ENCODE peak calls at places on chromosomes 4 and X, in seven cellular contexts. One of them, this sample, is unnamed.

GRCh38 chrX:15416133-15416993 is 32.1 kb upstream of the VEGFD start:
- DNase-seq in HEK293T: no peak
- DNase-seq in stimulated activated CD4-positive, alpha-beta T cell treated with anti-CD3 and anti-CD28 coated beads, Interleukin-15, amount 100 ng/mL, for 48 hours: no peak
- DNase-seq in uterus: no peak
- DNase-seq in Karpas-422: peak; percentile 48
- DNase-seq in suprapubic skin: no peak
- DNase-seq in activated T-cell treated with anti-CD3 and anti-CD28 coated beads, Interleukin-2, amount 50 U/mL, for 72 hours: peak; percentile 0
- DNase-seq in this sample: no peak

GRCh38 chr4:186772936-186773335 is 49.3 kb upstream of the FAT1 start:
- DNase-seq in HEK293T: no peak
- DNase-seq in stimulated activated CD4-positive, alpha-beta T cell treated with anti-CD3 and anti-CD28 coated beads, Interleukin-15, amount 100 ng/mL, for 48 hours: no peak
- DNase-seq in uterus: no peak
- DNase-seq in Karpas-422: no peak
- DNase-seq in suprapubic skin: no peak
- DNase-seq in activated T-cell treated with anti-CD3 and anti-CD28 coated beads, Interleukin-2, amount 50 U/mL, for 72 hours: no peak
- DNase-seq in this sample: no peak

GRCh38 chrX:17580529-17581155 is 156.7 kb upstream of the SCML1 start:
- DNase-seq in HEK293T: no peak
- DNase-seq in stimulated activated CD4-positive, alpha-beta T cell treated with anti-CD3 and anti-CD28 coated beads, Interleukin-15, amount 100 ng/mL, for 48 hours: no peak
- DNase-seq in uterus: peak; percentile 27
- DNase-seq in Karpas-422: no peak
- DNase-seq in suprapubic skin: no peak
- DNase-seq in activated T-cell treated with anti-CD3 and anti-CD28 coated beads, Interleukin-2, amount 50 U/mL, for 72 hours: no peak
- DNase-seq in this sample: no peak

GRCh38 chr4:147739239-147739823 is 7.4 kb downstream of the ARHGAP10 start:
- DNase-seq in HEK293T: no peak
- DNase-seq in stimulated activated CD4-positive, alpha-beta T cell treated with anti-CD3 and anti-CD28 coated beads, Interleukin-15, amount 100 ng/mL, for 48 hours: no peak
- DNase-seq in uterus: no peak
- DNase-seq in Karpas-422: no peak
- DNase-seq in suprapubic skin: no peak
- DNase-seq in activated T-cell treated with anti-CD3 and anti-CD28 coated beads, Interleukin-2, amount 50 U/mL, for 72 hours: no peak
- DNase-seq in this sample: no peak

GRCh38 chrX:144916785-144917184 is 330.5 kb upstream of the SPANXN1 start:
- DNase-seq in HEK293T: no peak
- DNase-seq in stimulated activated CD4-positive, alpha-beta T cell treated with anti-CD3 and anti-CD28 coated beads, Interleukin-15, amount 100 ng/mL, for 48 hours: no peak
- DNase-seq in uterus: no peak
- DNase-seq in Karpas-422: no peak
- DNase-seq in suprapubic skin: no peak
- DNase-seq in activated T-cell treated with anti-CD3 and anti-CD28 coated beads, Interleukin-2, amount 50 U/mL, for 72 hours: no peak
- DNase-seq in this sample: no peak

GRCh38 chrX:17597836-17598434 is 139.4 kb upstream of the SCML1 start:
- DNase-seq in HEK293T: no peak
- DNase-seq in stimulated activated CD4-positive, alpha-beta T cell treated with anti-CD3 and anti-CD28 coated beads, Interleukin-15, amount 100 ng/mL, for 48 hours: no peak
- DNase-seq in uterus: peak; percentile 70
- DNase-seq in Karpas-422: no peak
- DNase-seq in suprapubic skin: peak; percentile 81
- DNase-seq in activated T-cell treated with anti-CD3 and anti-CD28 coated beads, Interleukin-2, amount 50 U/mL, for 72 hours: no peak
- DNase-seq in this sample: no peak

GRCh38 chrX:130896026-130896425 is 7.0 kb downstream of the ENOX2 start:
- DNase-seq in HEK293T: no peak
- DNase-seq in stimulated activated CD4-positive, alpha-beta T cell treated with anti-CD3 and anti-CD28 coated beads, Interleukin-15, amount 100 ng/mL, for 48 hours: no peak
- DNase-seq in uterus: no peak
- DNase-seq in Karpas-422: no peak
- DNase-seq in suprapubic skin: no peak
- DNase-seq in activated T-cell treated with anti-CD3 and anti-CD28 coated beads, Interleukin-2, amount 50 U/mL, for 72 hours: no peak
- DNase-seq in this sample: no peak

GRCh38 chr4:82005153-82005552 is 368.6 kb downstream of the HNRNPD start:
- DNase-seq in HEK293T: no peak
- DNase-seq in stimulated activated CD4-positive, alpha-beta T cell treated with anti-CD3 and anti-CD28 coated beads, Interleukin-15, amount 100 ng/mL, for 48 hours: no peak
- DNase-seq in uterus: no peak
- DNase-seq in Karpas-422: no peak
- DNase-seq in suprapubic skin: no peak
- DNase-seq in activated T-cell treated with anti-CD3 and anti-CD28 coated beads, Interleukin-2, amount 50 U/mL, for 72 hours: no peak
- DNase-seq in this sample: no peak

GRCh38 chr4:158949094-158949493 is 153.8 kb upstream of the RAPGEF2 start:
- DNase-seq in HEK293T: no peak
- DNase-seq in stimulated activated CD4-positive, alpha-beta T cell treated with anti-CD3 and anti-CD28 coated beads, Interleukin-15, amount 100 ng/mL, for 48 hours: no peak
- DNase-seq in uterus: no peak
- DNase-seq in Karpas-422: no peak
- DNase-seq in suprapubic skin: no peak
- DNase-seq in activated T-cell treated with anti-CD3 and anti-CD28 coated beads, Interleukin-2, amount 50 U/mL, for 72 hours: no peak
- DNase-seq in this sample: no peak

GRCh38 chr4:73259552-73260140 is 1.0 kb upstream of the ANKRD17 start:
- DNase-seq in HEK293T: no peak
- DNase-seq in stimulated activated CD4-positive, alpha-beta T cell treated with anti-CD3 and anti-CD28 coated beads, Interleukin-15, amount 100 ng/mL, for 48 hours: peak; percentile 1
- DNase-seq in uterus: no peak
- DNase-seq in Karpas-422: peak; percentile 57
- DNase-seq in suprapubic skin: peak; percentile 50
- DNase-seq in activated T-cell treated with anti-CD3 and anti-CD28 coated beads, Interleukin-2, amount 50 U/mL, for 72 hours: no peak
- DNase-seq in this sample: no peak

GRCh38 chr4:36385951-36386561 is 104.6 kb downstream of the DTHD1 start:
- DNase-seq in HEK293T: no peak
- DNase-seq in stimulated activated CD4-positive, alpha-beta T cell treated with anti-CD3 and anti-CD28 coated beads, Interleukin-15, amount 100 ng/mL, for 48 hours: no peak
- DNase-seq in uterus: no peak
- DNase-seq in Karpas-422: no peak
- DNase-seq in suprapubic skin: no peak
- DNase-seq in activated T-cell treated with anti-CD3 and anti-CD28 coated beads, Interleukin-2, amount 50 U/mL, for 72 hours: peak; percentile 44
- DNase-seq in this sample: no peak

GRCh38 chr4:83247415-83248357 is 36.9 kb downstream of the COQ2 start:
- DNase-seq in HEK293T: no peak
- DNase-seq in stimulated activated CD4-positive, alpha-beta T cell treated with anti-CD3 and anti-CD28 coated beads, Interleukin-15, amount 100 ng/mL, for 48 hours: no peak
- DNase-seq in uterus: no peak
- DNase-seq in Karpas-422: no peak
- DNase-seq in suprapubic skin: no peak
- DNase-seq in activated T-cell treated with anti-CD3 and anti-CD28 coated beads, Interleukin-2, amount 50 U/mL, for 72 hours: no peak
- DNase-seq in this sample: no peak

GRCh38 chr4:15936495-15936894 is 2.0 kb downstream of the FGFBP1 start:
- DNase-seq in HEK293T: no peak
- DNase-seq in stimulated activated CD4-positive, alpha-beta T cell treated with anti-CD3 and anti-CD28 coated beads, Interleukin-15, amount 100 ng/mL, for 48 hours: no peak
- DNase-seq in uterus: no peak
- DNase-seq in Karpas-422: no peak
- DNase-seq in suprapubic skin: peak; percentile 58
- DNase-seq in activated T-cell treated with anti-CD3 and anti-CD28 coated beads, Interleukin-2, amount 50 U/mL, for 72 hours: no peak
- DNase-seq in this sample: no peak

GRCh38 chrX:93585661-93586060 is 87.7 kb downstream of the NAP1L3 start:
- DNase-seq in HEK293T: no peak
- DNase-seq in stimulated activated CD4-positive, alpha-beta T cell treated with anti-CD3 and anti-CD28 coated beads, Interleukin-15, amount 100 ng/mL, for 48 hours: no peak
- DNase-seq in uterus: no peak
- DNase-seq in Karpas-422: no peak
- DNase-seq in suprapubic skin: no peak
- DNase-seq in activated T-cell treated with anti-CD3 and anti-CD28 coated beads, Interleukin-2, amount 50 U/mL, for 72 hours: no peak
- DNase-seq in this sample: no peak

GRCh38 chr4:138919094-138919936 is 96.3 kb upstream of the NOCT start:
- DNase-seq in HEK293T: peak; percentile 83
- DNase-seq in stimulated activated CD4-positive, alpha-beta T cell treated with anti-CD3 and anti-CD28 coated beads, Interleukin-15, amount 100 ng/mL, for 48 hours: peak; percentile 20
- DNase-seq in uterus: peak; percentile 86
- DNase-seq in Karpas-422: peak; percentile 79
- DNase-seq in suprapubic skin: no peak
- DNase-seq in activated T-cell treated with anti-CD3 and anti-CD28 coated beads, Interleukin-2, amount 50 U/mL, for 72 hours: peak; percentile 67
- DNase-seq in this sample: peak; percentile 66

GRCh38 chr4:183571350-183572076 is 66.7 kb downstream of the ING2 start:
- DNase-seq in HEK293T: no peak
- DNase-seq in stimulated activated CD4-positive, alpha-beta T cell treated with anti-CD3 and anti-CD28 coated beads, Interleukin-15, amount 100 ng/mL, for 48 hours: no peak
- DNase-seq in uterus: no peak
- DNase-seq in Karpas-422: no peak
- DNase-seq in suprapubic skin: no peak
- DNase-seq in activated T-cell treated with anti-CD3 and anti-CD28 coated beads, Interleukin-2, amount 50 U/mL, for 72 hours: peak; percentile 5
- DNase-seq in this sample: no peak

GRCh38 chr4:39616651-39617050 is 22.0 kb downstream of the SMIM14 start:
- DNase-seq in HEK293T: no peak
- DNase-seq in stimulated activated CD4-positive, alpha-beta T cell treated with anti-CD3 and anti-CD28 coated beads, Interleukin-15, amount 100 ng/mL, for 48 hours: no peak
- DNase-seq in uterus: no peak
- DNase-seq in Karpas-422: no peak
- DNase-seq in suprapubic skin: no peak
- DNase-seq in activated T-cell treated with anti-CD3 and anti-CD28 coated beads, Interleukin-2, amount 50 U/mL, for 72 hours: no peak
- DNase-seq in this sample: no peak

This sample was measured in HCT116.